ENCODE peak calls at places on chromosomes 16 and 17, in seven cellular contexts. One of them, this sample, is unnamed.

GRCh38 chr16:19639986-19640421 is 78.0 kb downstream of the KNOP1 start:
- DNase-seq in choroid plexus epithelial cell: no peak
- DNase-seq in ascending aorta: no peak
- DNase-seq in cardiac muscle cell: no peak
- DNase-seq in psoas muscle: no peak
- DNase-seq in H1: no peak
- DNase-seq in left lung: no peak
- DNase-seq in this sample: no peak

GRCh38 chr17:20922128-20922670 is 120.6 kb downstream of the USP22 start:
- DNase-seq in ascending aorta: no peak
- DNase-seq in psoas muscle: no peak
- DNase-seq in choroid plexus epithelial cell: peak; percentile 31
- DNase-seq in cardiac muscle cell: no peak
- DNase-seq in H1: no peak
- DNase-seq in left lung: no peak
- DNase-seq in this sample: no peak

GRCh38 chr17:48715496-48716399 is 6.6 kb downstream of the PRAC1 start:
- DNase-seq in ascending aorta: no peak
- DNase-seq in cardiac muscle cell: no peak
- DNase-seq in H1: no peak
- DNase-seq in psoas muscle: no peak
- DNase-seq in choroid plexus epithelial cell: no peak
- DNase-seq in left lung: no peak
- DNase-seq in this sample: no peak

GRCh38 chr17:38564254-38564605 is 41.5 kb downstream of the SRCIN1 start:
- DNase-seq in H1: no peak
- DNase-seq in cardiac muscle cell: no peak
- DNase-seq in choroid plexus epithelial cell: no peak
- DNase-seq in left lung: no peak
- DNase-seq in ascending aorta: no peak
- DNase-seq in psoas muscle: no peak
- DNase-seq in this sample: no peak

GRCh38 chr16:81891734-81892364 is 112.8 kb downstream of the PLCG2 start:
- DNase-seq in left lung: no peak
- DNase-seq in cardiac muscle cell: no peak
- DNase-seq in choroid plexus epithelial cell: peak; percentile 15
- DNase-seq in psoas muscle: no peak
- DNase-seq in H1: no peak
- DNase-seq in ascending aorta: no peak
- DNase-seq in this sample: no peak

GRCh38 chr17:12584727-12585126 is 81.0 kb upstream of the MYOCD start:
- DNase-seq in H1: no peak
- DNase-seq in choroid plexus epithelial cell: no peak
- DNase-seq in cardiac muscle cell: no peak
- DNase-seq in left lung: no peak
- DNase-seq in psoas muscle: no peak
- DNase-seq in ascending aorta: no peak
- DNase-seq in this sample: no peak

GRCh38 chr17:55585629-55586028 is 74.4 kb upstream of the SMIM36 start:
- DNase-seq in H1: no peak
- DNase-seq in choroid plexus epithelial cell: no peak
- DNase-seq in psoas muscle: no peak
- DNase-seq in cardiac muscle cell: no peak
- DNase-seq in ascending aorta: no peak
- DNase-seq in left lung: no peak
- DNase-seq in this sample: no peak

GRCh38 chr17:39009471-39010085 is 42.4 kb upstream of the FBXO47 start:
- DNase-seq in ascending aorta: no peak
- DNase-seq in psoas muscle: no peak
- DNase-seq in choroid plexus epithelial cell: no peak
- DNase-seq in cardiac muscle cell: no peak
- DNase-seq in H1: no peak
- DNase-seq in left lung: no peak
- DNase-seq in this sample: no peak

GRCh38 chr17:78924481-78925151 is 571 bp downstream of the TIMP2 start:
- DNase-seq in ascending aorta: no peak
- DNase-seq in cardiac muscle cell: peak; percentile 42
- DNase-seq in psoas muscle: peak; percentile 66
- DNase-seq in left lung: no peak
- DNase-seq in H1: peak; percentile 58
- DNase-seq in choroid plexus epithelial cell: no peak
- DNase-seq in this sample: no peak

GRCh38 chr17:44374306-44375195 is 10.9 kb upstream of the FAM171A2 start:
- DNase-seq in cardiac muscle cell: no peak
- DNase-seq in left lung: no peak
- DNase-seq in psoas muscle: no peak
- DNase-seq in ascending aorta: no peak
- DNase-seq in choroid plexus epithelial cell: no peak
- DNase-seq in H1: peak; percentile 84
- DNase-seq in this sample: no peak

GRCh38 chr16:74667215-74667765 is 613 bp upstream of the RFWD3 start:
- DNase-seq in left lung: no peak
- DNase-seq in H1: peak; percentile 68
- DNase-seq in psoas muscle: peak; percentile 55
- DNase-seq in cardiac muscle cell: peak; percentile 71
- DNase-seq in choroid plexus epithelial cell: peak; percentile 30
- DNase-seq in ascending aorta: peak; percentile 65
- DNase-seq in this sample: no peak

GRCh38 chr17:16915752-16916556 is 56.0 kb downstream of the TNFRSF13B start:
- DNase-seq in psoas muscle: no peak
- DNase-seq in left lung: peak; percentile 55
- DNase-seq in choroid plexus epithelial cell: peak; percentile 58
- DNase-seq in H1: peak; percentile 82
- DNase-seq in cardiac muscle cell: peak; percentile 63
- DNase-seq in ascending aorta: peak; percentile 61
- DNase-seq in this sample: peak; percentile 59

GRCh38 chr17:18184143-18185007 is 747 bp downstream of the ALKBH5 start:
- DNase-seq in ascending aorta: peak; percentile 85
- DNase-seq in H1: peak; percentile 65
- DNase-seq in choroid plexus epithelial cell: peak; percentile 46
- DNase-seq in cardiac muscle cell: peak; percentile 62
- DNase-seq in psoas muscle: peak; percentile 81
- DNase-seq in left lung: peak; percentile 71
- DNase-seq in this sample: no peak

GRCh38 chr16:19177111-19177747 is 9.2 kb downstream of the SYT17 start:
- DNase-seq in left lung: no peak
- DNase-seq in H1: no peak
- DNase-seq in cardiac muscle cell: no peak
- DNase-seq in choroid plexus epithelial cell: no peak
- DNase-seq in psoas muscle: no peak
- DNase-seq in ascending aorta: no peak
- DNase-seq in this sample: no peak

GRCh38 chr17:72399608-72400487 is 279.0 kb downstream of the SOX9 start:
- DNase-seq in cardiac muscle cell: no peak
- DNase-seq in ascending aorta: no peak
- DNase-seq in H1: no peak
- DNase-seq in left lung: no peak
- DNase-seq in choroid plexus epithelial cell: no peak
- DNase-seq in psoas muscle: no peak
- DNase-seq in this sample: no peak

GRCh38 chr17:43216369-43216761 is 4.7 kb downstream of the TMEM106A start:
- DNase-seq in choroid plexus epithelial cell: no peak
- DNase-seq in psoas muscle: no peak
- DNase-seq in left lung: no peak
- DNase-seq in H1: no peak
- DNase-seq in cardiac muscle cell: no peak
- DNase-seq in ascending aorta: no peak
- DNase-seq in this sample: peak; percentile 66

GRCh38 chr16:69727916-69728270 is 1.5 kb upstream of the NQO1 start:
- DNase-seq in left lung: peak; percentile 86
- DNase-seq in ascending aorta: no peak
- DNase-seq in H1: no peak
- DNase-seq in psoas muscle: no peak
- DNase-seq in choroid plexus epithelial cell: no peak
- DNase-seq in cardiac muscle cell: no peak
- DNase-seq in this sample: peak; percentile 40

GRCh38 chr17:64016248-64016784 is 4.1 kb downstream of the ICAM2 start:
- DNase-seq in left lung: no peak
- DNase-seq in H1: peak; percentile 38
- DNase-seq in choroid plexus epithelial cell: no peak
- DNase-seq in ascending aorta: peak; percentile 54
- DNase-seq in cardiac muscle cell: no peak
- DNase-seq in psoas muscle: no peak
- DNase-seq in this sample: no peak

DNA sequence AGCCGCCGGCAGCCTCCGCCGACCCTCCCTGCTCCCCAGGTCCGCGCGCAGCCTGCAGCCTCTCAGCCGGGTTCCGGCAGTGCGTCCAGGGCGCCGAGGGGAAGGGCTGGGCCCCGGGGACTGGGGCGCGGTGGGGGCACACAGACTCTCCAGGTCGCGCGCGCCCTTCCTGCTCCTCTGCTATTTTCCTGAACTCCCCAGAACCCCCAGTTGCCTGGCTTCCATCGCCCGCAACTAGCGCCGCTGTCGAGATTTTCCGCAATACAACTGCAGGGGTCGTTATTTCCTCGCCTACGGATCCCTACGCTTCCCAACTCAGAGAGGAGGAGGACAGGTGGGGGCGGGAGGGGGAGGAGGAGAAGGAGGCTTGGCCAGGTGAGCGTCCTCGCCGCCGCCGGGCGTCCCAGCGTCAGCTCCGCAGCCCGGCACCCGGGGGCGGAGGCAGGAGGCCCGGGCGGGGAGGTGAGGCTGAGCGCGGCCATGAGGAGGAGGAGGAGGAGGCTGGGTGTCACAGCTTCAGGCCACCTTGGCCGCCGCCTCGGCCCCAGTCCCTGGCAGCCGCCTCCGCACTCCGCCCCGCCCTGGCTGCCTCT is at the start of gene CA10:
- DNase-seq in choroid plexus epithelial cell: no peak
- DNase-seq in cardiac muscle cell: peak; percentile 20
- DNase-seq in ascending aorta: no peak
- DNase-seq in psoas muscle: peak; percentile 27
- DNase-seq in H1: peak; percentile 81
- DNase-seq in left lung: no peak
- DNase-seq in this sample: peak; percentile 51
- TF ChIP-seq CTCF in choroid plexus epithelial cell: no peak
- TF ChIP-seq CTCF in cardiac muscle cell: no peak
- TF ChIP-seq CTCF in ascending aorta: no peak
- TF ChIP-seq CTCF in psoas muscle: no peak
- TF ChIP-seq CTCF in H1: peak; percentile 53
- TF ChIP-seq CTCF in left lung: no peak
- TF ChIP-seq CTCF in this sample: peak; percentile 16

DNA sequence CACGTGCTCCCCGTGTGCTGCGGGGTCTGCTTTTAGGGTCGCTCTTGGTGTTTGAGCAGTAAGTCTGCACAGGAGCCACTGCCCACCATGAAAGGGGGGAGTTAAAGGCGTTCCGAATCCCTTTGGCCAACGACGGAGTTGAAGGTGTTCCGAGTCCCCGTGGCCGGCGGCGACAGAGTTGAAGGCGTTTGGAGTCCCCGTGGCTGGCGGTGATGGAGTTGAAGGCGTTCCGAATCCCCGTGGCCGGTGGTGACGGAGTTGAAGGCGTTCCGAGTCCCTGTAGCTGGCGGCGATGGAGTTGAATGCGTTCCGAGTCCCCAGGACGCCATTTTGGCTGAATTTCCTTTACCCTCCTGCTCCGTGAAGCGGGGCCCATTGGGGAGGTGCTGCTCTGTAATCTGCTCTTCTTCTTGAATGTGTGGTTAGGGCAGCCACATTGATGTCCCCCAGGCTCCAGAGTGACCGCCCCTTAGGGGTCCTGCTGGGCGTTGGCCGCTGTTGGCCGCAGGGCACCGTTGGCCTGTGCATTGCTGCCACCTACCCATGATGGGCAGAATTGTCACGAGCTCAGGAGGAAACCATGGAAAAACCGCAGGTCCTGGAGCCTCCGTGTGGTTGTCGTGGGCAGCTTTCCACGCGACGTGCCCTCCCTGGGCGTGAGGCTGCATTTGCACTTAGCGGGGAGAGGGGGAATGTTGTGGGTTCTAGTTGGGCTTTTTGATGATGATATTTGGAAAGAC is 73.7 kb upstream of the ZNF750 start:
- DNase-seq in ascending aorta: no peak
- DNase-seq in cardiac muscle cell: peak; percentile 28
- DNase-seq in choroid plexus epithelial cell: peak; percentile 17
- DNase-seq in psoas muscle: peak; percentile 74
- DNase-seq in left lung: no peak
- DNase-seq in H1: no peak
- DNase-seq in this sample: no peak
- TF ChIP-seq CTCF in ascending aorta: no peak
- TF ChIP-seq CTCF in cardiac muscle cell: no peak
- TF ChIP-seq CTCF in choroid plexus epithelial cell: peak; percentile 42
- TF ChIP-seq CTCF in psoas muscle: peak; percentile 44
- TF ChIP-seq CTCF in left lung: no peak
- TF ChIP-seq CTCF in H1: peak; percentile 56
- TF ChIP-seq CTCF in this sample: peak; percentile 48

GRCh38 chr16:41439-42068 is 11.9 kb downstream of the POLR3K start:
- DNase-seq in cardiac muscle cell: no peak
- DNase-seq in choroid plexus epithelial cell: no peak
- DNase-seq in psoas muscle: no peak
- DNase-seq in left lung: no peak
- DNase-seq in ascending aorta: no peak
- DNase-seq in H1: no peak
- DNase-seq in this sample: no peak

GRCh38 chr16:38941-39892 is 14.2 kb downstream of the POLR3K start:
- DNase-seq in cardiac muscle cell: no peak
- DNase-seq in choroid plexus epithelial cell: no peak
- DNase-seq in left lung: peak; percentile 68
- DNase-seq in psoas muscle: no peak
- DNase-seq in H1: no peak
- DNase-seq in ascending aorta: peak; percentile 61
- DNase-seq in this sample: no peak

GRCh38 chr16:43294-43693 is 10.1 kb downstream of the POLR3K start:
- DNase-seq in psoas muscle: no peak
- DNase-seq in left lung: no peak
- DNase-seq in H1: no peak
- DNase-seq in choroid plexus epithelial cell: no peak
- DNase-seq in cardiac muscle cell: no peak
- DNase-seq in ascending aorta: no peak
- DNase-seq in this sample: no peak

GRCh38 chr16:44655-45054 is 8.8 kb downstream of the POLR3K start:
- DNase-seq in choroid plexus epithelial cell: no peak
- DNase-seq in ascending aorta: peak; percentile 50
- DNase-seq in cardiac muscle cell: no peak
- DNase-seq in psoas muscle: no peak
- DNase-seq in H1: no peak
- DNase-seq in left lung: no peak
- DNase-seq in this sample: no peak

DNA sequence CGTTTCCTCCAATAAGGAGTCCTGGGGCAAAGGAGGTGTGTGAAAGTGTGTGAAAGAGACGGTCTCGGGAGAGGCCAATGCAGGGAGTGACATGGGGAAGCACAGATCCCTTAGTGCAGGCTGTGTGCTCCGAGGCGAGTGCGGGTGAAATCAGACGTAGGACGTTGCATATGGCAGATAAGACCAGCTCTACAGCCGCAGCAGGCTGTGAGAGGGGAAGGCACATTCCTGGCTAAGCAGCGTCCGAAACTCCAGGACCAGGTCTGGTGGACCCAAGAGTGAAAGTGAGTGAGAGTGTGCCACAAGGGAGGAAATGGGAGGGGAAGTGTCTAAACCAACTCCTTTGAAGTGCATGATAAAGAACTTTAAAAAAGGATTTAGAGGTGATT is 11.3 kb downstream of the POLR3K start:
- DNase-seq in left lung: no peak
- DNase-seq in choroid plexus epithelial cell: no peak
- DNase-seq in cardiac muscle cell: no peak
- DNase-seq in psoas muscle: no peak
- DNase-seq in ascending aorta: no peak
- DNase-seq in H1: no peak
- DNase-seq in this sample: no peak
- TF ChIP-seq CTCF in left lung: no peak
- TF ChIP-seq CTCF in choroid plexus epithelial cell: no peak
- TF ChIP-seq CTCF in cardiac muscle cell: no peak
- TF ChIP-seq CTCF in psoas muscle: no peak
- TF ChIP-seq CTCF in ascending aorta: no peak
- TF ChIP-seq CTCF in H1: no peak
- TF ChIP-seq CTCF in this sample: no peak

GRCh38 chr17:7429722-7430121 is 1.1 kb downstream of the SPEM3 start:
- DNase-seq in left lung: no peak
- DNase-seq in ascending aorta: no peak
- DNase-seq in choroid plexus epithelial cell: no peak
- DNase-seq in H1: no peak
- DNase-seq in cardiac muscle cell: no peak
- DNase-seq in psoas muscle: no peak
- DNase-seq in this sample: no peak
- TF ChIP-seq CTCF in left lung: no peak
- TF ChIP-seq CTCF in ascending aorta: no peak
- TF ChIP-seq CTCF in choroid plexus epithelial cell: no peak
- TF ChIP-seq CTCF in H1: no peak
- TF ChIP-seq CTCF in cardiac muscle cell: no peak
- TF ChIP-seq CTCF in psoas muscle: no peak
- TF ChIP-seq CTCF in this sample: no peak